ENCODE peak calls at places on chromosomes 3 and 15, in six cellular contexts. One of them, this sample, is unnamed.

GRCh38 chr3:13088020-13089006 is 15.1 kb upstream of the IQSEC1 start:
- DNase-seq in HFF-Myc: no peak
- DNase-seq in substantia nigra: no peak
- DNase-seq in kidney epithelial cell: no peak
- DNase-seq in upper lobe of right lung: no peak
- DNase-seq in CD8-positive, alpha-beta memory T cell: no peak
- DNase-seq in this sample: no peak

GRCh38 chr3:129014793-129015345 is 13.8 kb downstream of the EFCC1 start:
- DNase-seq in substantia nigra: no peak
- DNase-seq in HFF-Myc: no peak
- DNase-seq in CD8-positive, alpha-beta memory T cell: no peak
- DNase-seq in upper lobe of right lung: no peak
- DNase-seq in kidney epithelial cell: no peak
- DNase-seq in this sample: no peak

GRCh38 chr3:162437480-162437879 is 940.9 kb downstream of the OTOL1 start:
- DNase-seq in kidney epithelial cell: peak; percentile 12
- DNase-seq in CD8-positive, alpha-beta memory T cell: no peak
- DNase-seq in HFF-Myc: no peak
- DNase-seq in substantia nigra: no peak
- DNase-seq in upper lobe of right lung: no peak
- DNase-seq in this sample: no peak

GRCh38 chr3:190360228-190360627 is 27.7 kb upstream of the CLDN16 start:
- DNase-seq in upper lobe of right lung: no peak
- DNase-seq in CD8-positive, alpha-beta memory T cell: no peak
- DNase-seq in substantia nigra: no peak
- DNase-seq in HFF-Myc: no peak
- DNase-seq in kidney epithelial cell: no peak
- DNase-seq in this sample: no peak

GRCh38 chr15:65194826-65195541 is 9.8 kb upstream of the CLPX start:
- DNase-seq in substantia nigra: no peak
- DNase-seq in HFF-Myc: no peak
- DNase-seq in CD8-positive, alpha-beta memory T cell: no peak
- DNase-seq in upper lobe of right lung: no peak
- DNase-seq in kidney epithelial cell: no peak
- DNase-seq in this sample: no peak

GRCh38 chr3:122572940-122573412 is 4.5 kb upstream of the PARP15 start:
- DNase-seq in substantia nigra: no peak
- DNase-seq in upper lobe of right lung: no peak
- DNase-seq in kidney epithelial cell: no peak
- DNase-seq in CD8-positive, alpha-beta memory T cell: peak; percentile 13
- DNase-seq in HFF-Myc: peak; percentile 40
- DNase-seq in this sample: peak; percentile 74

GRCh38 chr3:195007151-195007550 is 263.8 kb downstream of the XXYLT1 start:
- DNase-seq in HFF-Myc: no peak
- DNase-seq in kidney epithelial cell: no peak
- DNase-seq in substantia nigra: no peak
- DNase-seq in CD8-positive, alpha-beta memory T cell: no peak
- DNase-seq in upper lobe of right lung: peak; percentile 27
- DNase-seq in this sample: no peak

GRCh38 chr3:85890043-85890555 is 931.3 kb downstream of the CADM2 start:
- DNase-seq in kidney epithelial cell: no peak
- DNase-seq in substantia nigra: no peak
- DNase-seq in upper lobe of right lung: no peak
- DNase-seq in HFF-Myc: no peak
- DNase-seq in CD8-positive, alpha-beta memory T cell: no peak
- DNase-seq in this sample: no peak

GRCh38 chr3:95312650-95313049 is 1249.8 kb downstream of the NSUN3 start:
- DNase-seq in substantia nigra: no peak
- DNase-seq in CD8-positive, alpha-beta memory T cell: no peak
- DNase-seq in HFF-Myc: no peak
- DNase-seq in kidney epithelial cell: no peak
- DNase-seq in upper lobe of right lung: no peak
- DNase-seq in this sample: no peak

GRCh38 chr15:63596666-63597032 is 538 bp upstream of the FBXL22 start:
- DNase-seq in CD8-positive, alpha-beta memory T cell: no peak
- DNase-seq in substantia nigra: no peak
- DNase-seq in HFF-Myc: no peak
- DNase-seq in upper lobe of right lung: no peak
- DNase-seq in kidney epithelial cell: no peak
- DNase-seq in this sample: no peak

GRCh38 chr3:184626942-184627341 is 65.4 kb downstream of the EPHB3 start:
- DNase-seq in HFF-Myc: no peak
- DNase-seq in kidney epithelial cell: no peak
- DNase-seq in substantia nigra: no peak
- DNase-seq in upper lobe of right lung: no peak
- DNase-seq in CD8-positive, alpha-beta memory T cell: no peak
- DNase-seq in this sample: no peak

GRCh38 chr3:121998030-121998580 is 23.9 kb downstream of the ILDR1 start:
- DNase-seq in kidney epithelial cell: peak; percentile 39
- DNase-seq in HFF-Myc: peak; percentile 5
- DNase-seq in substantia nigra: no peak
- DNase-seq in CD8-positive, alpha-beta memory T cell: no peak
- DNase-seq in upper lobe of right lung: no peak
- DNase-seq in this sample: no peak

GRCh38 chr15:41607033-41607432 is 48.0 kb downstream of the TYRO3 start:
- DNase-seq in upper lobe of right lung: no peak
- DNase-seq in HFF-Myc: peak; percentile 80
- DNase-seq in CD8-positive, alpha-beta memory T cell: no peak
- DNase-seq in kidney epithelial cell: peak; percentile 60
- DNase-seq in substantia nigra: no peak
- DNase-seq in this sample: no peak

GRCh38 chr3:52265387-52265786 is 13.1 kb downstream of the WDR82 start:
- DNase-seq in CD8-positive, alpha-beta memory T cell: no peak
- DNase-seq in HFF-Myc: no peak
- DNase-seq in upper lobe of right lung: no peak
- DNase-seq in kidney epithelial cell: no peak
- DNase-seq in substantia nigra: no peak
- DNase-seq in this sample: no peak

GRCh38 chr3:113287111-113287817 is 75.9 kb downstream of the BOC start:
- DNase-seq in HFF-Myc: peak; percentile 38
- DNase-seq in CD8-positive, alpha-beta memory T cell: no peak
- DNase-seq in kidney epithelial cell: no peak
- DNase-seq in upper lobe of right lung: no peak
- DNase-seq in substantia nigra: no peak
- DNase-seq in this sample: no peak

GRCh38 chr3:133494469-133494868 is 79.0 kb upstream of the CDV3 start:
- DNase-seq in HFF-Myc: no peak
- DNase-seq in kidney epithelial cell: no peak
- DNase-seq in upper lobe of right lung: no peak
- DNase-seq in substantia nigra: no peak
- DNase-seq in CD8-positive, alpha-beta memory T cell: no peak
- DNase-seq in this sample: no peak